ENCODE peak calls at places on chromosomes 5 and 9, in six cellular contexts. P, X, D, J, H and L are unnamed samples.

GRCh38 chr5:79255786-79256557 is 20.0 kb downstream of the JMY start:
- DNase-seq in P (peak; percentile 85), X (no peak), D (no peak), J (peak; percentile 19), H (peak; percentile 57), L (no peak)

GRCh38 chr5:38896760-38897159 is 50.9 kb downstream of the OSMR start:
- DNase-seq in P (no peak), X (no peak), D (no peak), J (no peak), H (no peak), L (no peak)

GRCh38 chr5:77972545-77973252 is 196.6 kb upstream of the TBCA start:
- DNase-seq in P (no peak), X (no peak), D (no peak), J (no peak), H (no peak), L (no peak)

GRCh38 chr5:163379298-163380155 is 57.9 kb upstream of the CCNG1 start:
- DNase-seq in P (no peak), X (no peak), D (peak; percentile 17), J (peak; percentile 86), H (peak; percentile 79), L (no peak)

GRCh38 chr5:321233-321725 is at the start of gene AHRR:
- DNase-seq in P (peak; percentile 71), X (no peak), D (peak; percentile 31), J (peak; percentile 40), H (peak; percentile 57), L (no peak)

GRCh38 chr5:80070338-80071056 is 35.3 kb downstream of the THBS4 start:
- DNase-seq in P (no peak), X (no peak), D (no peak), J (no peak), H (no peak), L (no peak)

GRCh38 chr5:173300389-173301047 is 27.7 kb downstream of the STC2 start:
- DNase-seq in P (no peak), X (no peak), D (no peak), J (no peak), H (no peak), L (no peak)

GRCh38 chr5:159775890-159776289 is 140.4 kb upstream of the ADRA1B start:
- DNase-seq in P (no peak), X (no peak), D (no peak), J (no peak), H (no peak), L (no peak)

GRCh38 chr5:74639538-74640449 is 734 bp downstream of the ENC1 start:
- DNase-seq in P (peak; percentile 43), X (no peak), D (peak; percentile 17), J (no peak), H (peak; percentile 44), L (no peak)

GRCh38 chr5:33415811-33416354 is 24.9 kb upstream of the TARS1 start:
- DNase-seq in P (no peak), X (no peak), D (no peak), J (no peak), H (no peak), L (no peak)

GRCh38 chr9:115000217-115000639 is 69.8 kb upstream of the TNFSF8 start:
- DNase-seq in P (no peak), X (no peak), D (no peak), J (no peak), H (no peak), L (no peak)

GRCh38 chr9:121893787-121894186 is 199.3 kb downstream of the TTLL11 start:
- DNase-seq in P (no peak), X (no peak), D (no peak), J (no peak), H (no peak), L (no peak)

GRCh38 chr5:140576776-140577201 is 12.2 kb downstream of the SLC35A4 start:
- DNase-seq in P (no peak), X (no peak), D (no peak), J (peak; percentile 37), H (no peak), L (no peak)

GRCh38 chr5:9924614-9925013 is 294.5 kb upstream of the TAS2R1 start:
- DNase-seq in P (no peak), X (no peak), D (no peak), J (peak; percentile 95), H (peak; percentile 73), L (no peak)

GRCh38 chr9:4862506-4863250 is 69.9 kb downstream of the RCL1 start:
- DNase-seq in P (no peak), X (no peak), D (no peak), J (no peak), H (no peak), L (no peak)

GRCh38 chr5:113119271-113119924 is 142.8 kb downstream of the DCP2 start:
- DNase-seq in P (no peak), X (no peak), D (no peak), J (no peak), H (no peak), L (no peak)

GRCh38 chr9:133122935-133123611 is 2.0 kb upstream of the RALGDS start:
- DNase-seq in P (no peak), X (no peak), D (no peak), J (peak; percentile 38), H (no peak), L (no peak)

GRCh38 chr5:172897691-172898512 is 61.3 kb upstream of the RPL26L1 start:
- DNase-seq in P (no peak), X (no peak), D (no peak), J (peak; percentile 99), H (peak; percentile 96), L (no peak)

GRCh38 chr5:115507682-115508081 is 36.9 kb downstream of the FEM1C start:
- DNase-seq in P (no peak), X (no peak), D (no peak), J (no peak), H (no peak), L (no peak)

GRCh38 chr5:57499262-57500050 is 16.8 kb upstream of the ACTBL2 start:
- DNase-seq in P (peak; percentile 35), X (no peak), D (no peak), J (peak; percentile 70), H (peak; percentile 74), L (no peak)

GRCh38 chr5:134432174-134432573 is 20.5 kb upstream of the CDKN2AIPNL start:
- DNase-seq in P (no peak), X (no peak), D (no peak), J (no peak), H (no peak), L (no peak)

GRCh38 chr9:124812401-124813016 is 35.6 kb downstream of the OLFML2A start:
- DNase-seq in P (no peak), X (no peak), D (no peak), J (peak; percentile 100), H (peak; percentile 86), L (no peak)
- H3K27ac ChIP-seq in P (no peak overlapping the region), X (no peak overlapping the region), D (no peak overlapping the region), J (peak overlapping the region; percentile 94), H (peak overlapping the region; percentile 93), L (no peak overlapping the region)

GRCh38 chr5:174555726-174556125 is 168.7 kb upstream of the MSX2 start:
- DNase-seq in P (no peak), X (no peak), D (no peak), J (no peak), H (no peak), L (no peak)
- H3K27ac ChIP-seq in P (no peak overlapping the region), X (no peak overlapping the region), D (no peak overlapping the region), J (no peak overlapping the region), H (no peak overlapping the region), L (no peak overlapping the region)

DNA sequence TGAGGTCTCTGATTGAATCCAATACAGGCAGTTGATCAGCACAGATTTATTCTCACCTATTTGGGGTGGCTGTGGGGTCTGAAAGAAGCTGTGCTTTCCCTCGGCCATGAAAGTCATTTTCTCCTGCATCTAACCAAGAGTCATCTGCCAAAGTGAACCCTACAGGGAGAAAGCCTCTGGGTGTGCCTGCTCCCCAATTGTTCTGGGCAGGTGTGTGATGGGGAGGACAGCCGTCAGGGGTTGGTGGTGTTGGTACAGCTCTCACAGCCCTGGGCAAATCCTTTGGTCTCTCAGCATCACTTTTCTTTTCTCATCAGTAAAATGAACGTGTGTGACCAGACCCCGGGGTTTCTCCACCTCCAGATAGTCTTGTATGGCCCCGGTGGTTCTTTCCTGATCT is 2.5 kb downstream of the PHF2 start:
- DNase-seq in P (no peak), X (no peak), D (no peak), J (no peak), H (no peak), L (no peak)
- H3K27ac ChIP-seq in P (no peak overlapping the region), X (no peak overlapping the region), D (peak overlapping the region; percentile 95), J (no peak overlapping the region), H (no peak overlapping the region), L (no peak overlapping the region)

DNA sequence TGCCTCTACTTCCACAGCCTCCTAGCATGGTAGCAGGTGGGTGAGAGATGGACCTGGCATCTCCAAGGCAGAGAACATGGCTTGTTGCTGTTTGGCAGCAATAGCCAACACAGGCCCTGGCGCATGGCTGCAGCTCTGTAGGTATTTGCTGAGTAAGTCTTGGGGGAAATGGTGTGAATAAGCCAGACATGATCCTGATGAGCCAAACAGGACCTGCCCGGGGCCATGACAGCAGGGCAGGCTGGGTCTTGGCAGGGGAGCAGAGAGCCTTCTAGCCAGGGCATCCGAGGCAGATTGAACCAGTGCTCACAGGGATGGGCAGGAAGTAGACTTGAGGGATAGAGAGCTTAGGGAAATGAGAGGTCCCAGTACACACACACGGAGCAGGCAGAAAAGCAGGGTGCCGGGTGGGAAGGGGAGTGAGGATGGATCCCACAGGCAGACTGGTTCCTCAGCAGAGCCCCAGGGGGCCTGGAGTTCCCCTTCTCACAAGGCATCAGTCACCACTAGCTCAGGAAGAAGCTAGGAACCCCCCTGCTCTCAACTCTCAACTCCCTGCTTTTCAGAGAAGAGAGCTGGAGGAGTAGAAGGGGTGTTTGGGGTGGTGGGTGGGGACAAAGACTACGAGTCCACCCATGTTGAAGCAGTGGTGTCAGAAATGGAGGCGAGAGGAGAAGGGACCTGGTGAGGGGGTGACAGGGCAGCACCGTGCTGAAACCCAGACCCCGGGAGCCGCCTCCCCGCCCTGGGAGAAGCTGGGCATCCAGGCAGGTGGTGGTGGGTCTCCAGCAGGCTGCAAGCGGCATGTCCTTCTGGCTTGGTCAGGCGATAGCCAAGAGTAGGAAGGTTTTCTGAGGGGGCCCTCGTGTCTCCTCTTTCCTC is 111.1 kb downstream of the RGS3 start:
- DNase-seq in P (no peak), X (no peak), D (no peak), J (no peak), H (no peak), L (no peak)
- H3K27ac ChIP-seq in P (no peak overlapping the region), X (no peak overlapping the region), D (no peak overlapping the region), J (no peak overlapping the region), H (peak overlapping the region; percentile 51), L (no peak overlapping the region)

DNA sequence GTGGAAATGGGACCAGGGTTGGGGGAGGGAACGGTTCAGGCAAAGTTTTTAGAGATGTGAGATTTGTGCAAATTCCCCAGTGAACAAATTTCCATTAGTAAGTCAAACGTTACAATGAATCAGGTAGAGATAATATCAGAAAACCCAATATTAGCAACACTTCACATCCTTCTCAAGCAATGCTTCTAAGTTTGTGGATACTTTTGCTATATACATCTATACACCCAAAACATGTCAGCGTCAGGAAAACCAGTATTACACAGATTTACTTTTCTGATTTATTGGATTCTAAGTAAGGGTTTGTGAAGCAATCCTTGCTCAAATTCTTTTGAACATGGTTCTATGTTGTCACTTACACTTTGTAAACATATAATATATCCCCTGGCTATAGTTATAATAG is 6.5 kb downstream of the ALDH1A1 start:
- DNase-seq in P (no peak), X (no peak), D (no peak), J (no peak), H (peak; percentile 32), L (no peak)
- H3K27ac ChIP-seq in P (no peak overlapping the region), X (no peak overlapping the region), D (no peak overlapping the region), J (no peak overlapping the region), H (peak overlapping the region; percentile 91), L (no peak overlapping the region)